ENCODE peak calls at places on chromosomes 7 and 10, in seven cellular contexts. One of them, this sample, is unnamed.

GRCh38 chr7:92797284-92797683 is 39.1 kb downstream of the CDK6 start:
- DNase-seq in A549: no peak
- DNase-seq in K562: no peak
- DNase-seq in GM12878: no peak
- DNase-seq in IMR-90: peak; percentile 41
- DNase-seq in WTC11: no peak
- DNase-seq in HepG2: no peak
- DNase-seq in this sample: no peak

GRCh38 chr10:101260764-101261341 is 31.6 kb upstream of the LBX1 start:
- DNase-seq in IMR-90: no peak
- DNase-seq in WTC11: peak; percentile 64
- DNase-seq in HepG2: no peak
- DNase-seq in A549: no peak
- DNase-seq in K562: peak; percentile 17
- DNase-seq in GM12878: no peak
- DNase-seq in this sample: peak; percentile 73

GRCh38 chr10:12902959-12903358 is 98.6 kb downstream of the CCDC3 start:
- DNase-seq in IMR-90: no peak
- DNase-seq in WTC11: no peak
- DNase-seq in HepG2: no peak
- DNase-seq in A549: no peak
- DNase-seq in K562: no peak
- DNase-seq in GM12878: no peak
- DNase-seq in this sample: no peak

GRCh38 chr10:15571570-15571969 is 148.2 kb downstream of the ITGA8 start:
- DNase-seq in WTC11: no peak
- DNase-seq in GM12878: no peak
- DNase-seq in A549: no peak
- DNase-seq in IMR-90: peak; percentile 55
- DNase-seq in K562: peak; percentile 11
- DNase-seq in HepG2: no peak
- DNase-seq in this sample: no peak

GRCh38 chr7:134547738-134548054 is 1.2 kb upstream of the AKR1B15 start:
- DNase-seq in A549: peak; percentile 85
- DNase-seq in IMR-90: peak; percentile 74
- DNase-seq in HepG2: no peak
- DNase-seq in K562: peak; percentile 80
- DNase-seq in WTC11: peak; percentile 86
- DNase-seq in GM12878: peak; percentile 39
- DNase-seq in this sample: no peak

GRCh38 chr10:123841115-123841514 is 50.5 kb downstream of the CPXM2 start:
- DNase-seq in IMR-90: no peak
- DNase-seq in K562: no peak
- DNase-seq in A549: no peak
- DNase-seq in HepG2: no peak
- DNase-seq in GM12878: no peak
- DNase-seq in WTC11: no peak
- DNase-seq in this sample: no peak

GRCh38 chr10:101041252-101041761 is 10.3 kb downstream of the SFXN3 start:
- DNase-seq in IMR-90: peak; percentile 88
- DNase-seq in GM12878: no peak
- DNase-seq in WTC11: peak; percentile 87
- DNase-seq in HepG2: peak; percentile 81
- DNase-seq in K562: peak; percentile 83
- DNase-seq in A549: peak; percentile 90
- DNase-seq in this sample: peak; percentile 85

GRCh38 chr10:31419394-31420063 is 100.5 kb downstream of the ZEB1 start:
- DNase-seq in K562: no peak
- DNase-seq in WTC11: no peak
- DNase-seq in HepG2: no peak
- DNase-seq in A549: no peak
- DNase-seq in GM12878: no peak
- DNase-seq in IMR-90: peak; percentile 55
- DNase-seq in this sample: no peak

GRCh38 chr10:3584926-3585784 is 199.9 kb downstream of the KLF6 start:
- DNase-seq in K562: no peak
- DNase-seq in A549: no peak
- DNase-seq in IMR-90: no peak
- DNase-seq in HepG2: no peak
- DNase-seq in GM12878: no peak
- DNase-seq in WTC11: no peak
- DNase-seq in this sample: no peak

GRCh38 chr10:101358706-101359300 is 4.8 kb downstream of the BTRC start:
- DNase-seq in K562: no peak
- DNase-seq in A549: no peak
- DNase-seq in IMR-90: peak; percentile 95
- DNase-seq in GM12878: no peak
- DNase-seq in WTC11: no peak
- DNase-seq in HepG2: no peak
- DNase-seq in this sample: no peak

GRCh38 chr7:113331155-113331898 is 213.0 kb upstream of the SMIM30 start:
- DNase-seq in GM12878: no peak
- DNase-seq in HepG2: peak; percentile 3
- DNase-seq in WTC11: peak; percentile 59
- DNase-seq in IMR-90: no peak
- DNase-seq in K562: peak; percentile 68
- DNase-seq in A549: no peak
- DNase-seq in this sample: peak; percentile 46

GRCh38 chr10:15625261-15625660 is 94.5 kb downstream of the ITGA8 start:
- DNase-seq in HepG2: no peak
- DNase-seq in GM12878: no peak
- DNase-seq in IMR-90: no peak
- DNase-seq in WTC11: no peak
- DNase-seq in K562: no peak
- DNase-seq in A549: no peak
- DNase-seq in this sample: no peak

GRCh38 chr10:93515963-93516450 is 19.6 kb downstream of the CEP55 start:
- DNase-seq in WTC11: no peak
- DNase-seq in GM12878: no peak
- DNase-seq in IMR-90: no peak
- DNase-seq in HepG2: no peak
- DNase-seq in K562: no peak
- DNase-seq in A549: no peak
- DNase-seq in this sample: no peak

GRCh38 chr10:70672165-70672992 is at the start of gene ADAMTS14:
- DNase-seq in K562: peak; percentile 86
- DNase-seq in IMR-90: no peak
- DNase-seq in HepG2: no peak
- DNase-seq in WTC11: peak; percentile 53
- DNase-seq in A549: peak; percentile 33
- DNase-seq in GM12878: no peak
- DNase-seq in this sample: peak; percentile 69

GRCh38 chr7:104826140-104826539 is 187.9 kb upstream of the KMT2E start:
- DNase-seq in A549: no peak
- DNase-seq in WTC11: no peak
- DNase-seq in GM12878: no peak
- DNase-seq in HepG2: no peak
- DNase-seq in IMR-90: no peak
- DNase-seq in K562: peak; percentile 39
- DNase-seq in this sample: no peak

GRCh38 chr10:131310904-131311660 is 439 bp downstream of the TCERG1L start:
- DNase-seq in WTC11: no peak
- DNase-seq in GM12878: no peak
- DNase-seq in K562: no peak
- DNase-seq in IMR-90: no peak
- DNase-seq in A549: no peak
- DNase-seq in HepG2: no peak
- DNase-seq in this sample: no peak

GRCh38 chr7:138388673-138389491 is 71.2 kb upstream of the TRIM24 start:
- DNase-seq in IMR-90: no peak
- DNase-seq in K562: peak; percentile 14
- DNase-seq in HepG2: peak; percentile 98
- DNase-seq in GM12878: no peak
- DNase-seq in WTC11: no peak
- DNase-seq in A549: peak; percentile 62
- DNase-seq in this sample: no peak

GRCh38 chr10:13725594-13725993 is 138.8 kb downstream of the PRPF18 start:
- DNase-seq in A549: no peak
- DNase-seq in HepG2: peak; percentile 41
- DNase-seq in K562: no peak
- DNase-seq in IMR-90: no peak
- DNase-seq in WTC11: no peak
- DNase-seq in GM12878: no peak
- DNase-seq in this sample: no peak

GRCh38 chr10:14583967-14584366 is 190.7 kb downstream of the FAM107B start:
- DNase-seq in GM12878: no peak
- DNase-seq in A549: no peak
- DNase-seq in HepG2: no peak
- DNase-seq in IMR-90: no peak
- DNase-seq in K562: no peak
- DNase-seq in WTC11: no peak
- DNase-seq in this sample: no peak

GRCh38 chr7:131627589-131628212 is 71.3 kb upstream of the PODXL start:
- DNase-seq in IMR-90: no peak
- DNase-seq in HepG2: no peak
- DNase-seq in K562: no peak
- DNase-seq in A549: no peak
- DNase-seq in WTC11: no peak
- DNase-seq in GM12878: no peak
- DNase-seq in this sample: no peak

GRCh38 chr10:111123883-111124282 is 47.1 kb downstream of the ADRA2A start:
- DNase-seq in A549: no peak
- DNase-seq in HepG2: no peak
- DNase-seq in GM12878: no peak
- DNase-seq in K562: no peak
- DNase-seq in WTC11: no peak
- DNase-seq in IMR-90: no peak
- DNase-seq in this sample: no peak

GRCh38 chr7:117715784-117716445 is 157.3 kb downstream of the CTTNBP2 start:
- DNase-seq in A549: peak; percentile 83
- DNase-seq in IMR-90: peak; percentile 75
- DNase-seq in GM12878: no peak
- DNase-seq in WTC11: peak; percentile 31
- DNase-seq in HepG2: peak; percentile 39
- DNase-seq in K562: peak; percentile 31
- DNase-seq in this sample: no peak

GRCh38 chr7:35424869-35425495 is 171.1 kb upstream of the TBX20 start:
- DNase-seq in K562: peak; percentile 58
- DNase-seq in WTC11: peak; percentile 61
- DNase-seq in GM12878: no peak
- DNase-seq in A549: peak; percentile 61
- DNase-seq in IMR-90: peak; percentile 43
- DNase-seq in HepG2: peak; percentile 41
- DNase-seq in this sample: peak; percentile 65

GRCh38 chr7:142866361-142867096 is 11.7 kb downstream of the EPHB6 start:
- DNase-seq in IMR-90: no peak
- DNase-seq in A549: peak; percentile 32
- DNase-seq in HepG2: peak; percentile 13
- DNase-seq in WTC11: peak; percentile 80
- DNase-seq in GM12878: no peak
- DNase-seq in K562: peak; percentile 70
- DNase-seq in this sample: peak; percentile 82

GRCh38 chr10:69051710-69052487 is 36.0 kb upstream of the SRGN start:
- DNase-seq in K562: no peak
- DNase-seq in WTC11: no peak
- DNase-seq in IMR-90: no peak
- DNase-seq in A549: no peak
- DNase-seq in HepG2: no peak
- DNase-seq in GM12878: no peak
- DNase-seq in this sample: no peak

GRCh38 chr7:51000956-51001355 is 218.3 kb upstream of the GRB10 start:
- DNase-seq in WTC11: no peak
- DNase-seq in HepG2: no peak
- DNase-seq in A549: peak; percentile 24
- DNase-seq in K562: no peak
- DNase-seq in IMR-90: no peak
- DNase-seq in GM12878: no peak
- DNase-seq in this sample: no peak
- TF ChIP-seq USF2 in WTC11: no peak
- TF ChIP-seq USF2 in HepG2: no peak
- TF ChIP-seq USF2 in A549: no peak
- TF ChIP-seq USF2 in K562: no peak
- TF ChIP-seq USF2 in IMR-90: no peak
- TF ChIP-seq USF2 in GM12878: no peak
- TF ChIP-seq USF2 in this sample: no peak

DNA sequence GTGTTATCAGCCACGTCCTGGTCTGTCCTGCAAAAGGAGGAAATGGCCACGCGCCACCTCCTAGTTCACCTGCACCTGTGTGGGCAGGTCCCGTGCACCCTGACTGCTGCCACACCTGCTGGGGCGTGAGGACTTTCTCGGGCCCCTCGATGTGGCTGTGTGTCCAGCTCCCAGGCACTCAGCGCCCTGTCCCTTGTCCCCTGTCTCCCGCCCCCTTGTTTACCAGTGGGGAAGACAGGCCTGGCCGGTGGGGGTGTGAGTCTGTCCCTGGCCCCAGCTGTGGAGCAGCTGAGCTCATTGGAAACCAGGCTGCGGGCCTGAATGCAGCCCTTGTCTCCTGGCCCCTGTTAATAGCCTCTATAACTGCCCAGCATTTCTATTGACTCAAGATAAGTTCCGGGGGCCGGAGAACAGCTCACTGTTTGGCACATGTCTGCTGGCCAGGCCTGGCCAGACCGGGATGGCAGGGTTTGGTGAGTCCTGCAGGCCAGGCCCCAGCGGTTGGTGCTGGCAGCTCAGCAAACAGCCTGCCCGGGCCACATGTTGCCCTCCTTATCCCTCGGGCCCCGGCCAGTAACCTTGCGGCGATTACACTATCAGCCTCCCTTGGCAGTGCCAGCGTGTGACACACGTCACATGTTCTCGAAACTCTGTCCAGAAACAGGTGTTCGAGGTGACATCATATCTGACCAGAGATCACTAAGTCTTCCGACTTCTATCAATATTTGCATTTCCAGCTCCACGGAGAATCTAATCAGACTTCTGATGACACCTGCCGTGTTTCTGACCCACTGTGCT is 52.1 kb downstream of the FOXL3 start:
- DNase-seq in GM12878: no peak
- DNase-seq in K562: no peak
- DNase-seq in WTC11: no peak
- DNase-seq in IMR-90: no peak
- DNase-seq in A549: no peak
- DNase-seq in HepG2: peak; percentile 90
- DNase-seq in this sample: no peak
- TF ChIP-seq USF2 in GM12878: no peak
- TF ChIP-seq USF2 in K562: no peak
- TF ChIP-seq USF2 in WTC11: no peak
- TF ChIP-seq USF2 in IMR-90: no peak
- TF ChIP-seq USF2 in A549: no peak
- TF ChIP-seq USF2 in HepG2: no peak
- TF ChIP-seq USF2 in this sample: no peak

DNA sequence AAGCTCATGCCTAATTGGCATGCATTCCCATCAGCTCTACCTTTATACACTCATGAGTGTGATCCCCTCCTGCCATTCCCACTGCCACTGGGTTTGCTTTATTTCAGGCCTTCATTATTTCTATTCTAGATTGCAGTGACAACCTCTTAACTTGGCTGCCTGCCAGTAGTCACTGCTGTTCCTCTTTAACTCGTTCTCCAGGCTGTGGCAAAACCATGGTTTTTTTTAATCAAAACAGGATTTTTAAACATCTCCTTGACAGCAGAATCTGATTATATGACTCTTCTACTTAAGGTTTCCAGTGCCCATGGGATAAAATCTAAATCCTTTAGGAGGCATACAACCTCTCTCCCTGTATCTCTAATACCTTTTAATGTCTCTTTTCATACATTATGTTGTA is 223.7 kb upstream of the PCDH15 start:
- DNase-seq in GM12878: no peak
- DNase-seq in A549: no peak
- DNase-seq in WTC11: no peak
- DNase-seq in K562: no peak
- DNase-seq in HepG2: no peak
- DNase-seq in IMR-90: no peak
- DNase-seq in this sample: no peak
- TF ChIP-seq USF2 in GM12878: no peak
- TF ChIP-seq USF2 in A549: no peak
- TF ChIP-seq USF2 in WTC11: no peak
- TF ChIP-seq USF2 in K562: no peak
- TF ChIP-seq USF2 in HepG2: no peak
- TF ChIP-seq USF2 in IMR-90: no peak
- TF ChIP-seq USF2 in this sample: no peak

GRCh38 chr7:130242198-130243014 is 24.3 kb upstream of the CPA2 start:
- DNase-seq in A549: peak; percentile 35
- DNase-seq in K562: peak; percentile 81
- DNase-seq in WTC11: peak; percentile 81
- DNase-seq in GM12878: peak; percentile 17
- DNase-seq in IMR-90: peak; percentile 82
- DNase-seq in HepG2: peak; percentile 14
- DNase-seq in this sample: no peak
- TF ChIP-seq USF2 in A549: no peak
- TF ChIP-seq USF2 in K562: no peak
- TF ChIP-seq USF2 in WTC11: no peak
- TF ChIP-seq USF2 in GM12878: no peak
- TF ChIP-seq USF2 in IMR-90: no peak
- TF ChIP-seq USF2 in HepG2: no peak
- TF ChIP-seq USF2 in this sample: no peak

This sample was measured in H1.